ENCODE peak calls at places on chromosomes 5 and 9, in eight cellular contexts. One of them, this sample, is unnamed.

GRCh38 chr5:10374623-10375022 is 21.1 kb downstream of the MARCHF6 start:
- DNase-seq in CD8-positive, alpha-beta memory T cell: no peak
- DNase-seq in iPS DF 6.9: no peak
- DNase-seq in activated CD8-positive, alpha-beta memory T cell treated with anti-CD3 and anti-CD28 coated beads, Interleukin-2, amount 50 U/mL, for 48 hours: no peak
- DNase-seq in stimulated activated CD4-positive, alpha-beta T cell treated with anti-CD3 and anti-CD28 coated beads, Interleukin-15, amount 100 ng/mL, for 1 hour: no peak
- DNase-seq in epithelial cell of esophagus: no peak
- DNase-seq in esophagus squamous epithelium: no peak
- DNase-seq in foreskin fibroblast: no peak
- DNase-seq in this sample: no peak

GRCh38 chr5:156240414-156240813 is 86.5 kb upstream of the SGCD start:
- DNase-seq in activated CD8-positive, alpha-beta memory T cell treated with anti-CD3 and anti-CD28 coated beads, Interleukin-2, amount 50 U/mL, for 48 hours: no peak
- DNase-seq in stimulated activated CD4-positive, alpha-beta T cell treated with anti-CD3 and anti-CD28 coated beads, Interleukin-15, amount 100 ng/mL, for 1 hour: no peak
- DNase-seq in epithelial cell of esophagus: no peak
- DNase-seq in foreskin fibroblast: no peak
- DNase-seq in CD8-positive, alpha-beta memory T cell: no peak
- DNase-seq in esophagus squamous epithelium: no peak
- DNase-seq in iPS DF 6.9: no peak
- DNase-seq in this sample: no peak

GRCh38 chr9:4921449-4921848 is 63.6 kb upstream of the JAK2 start:
- DNase-seq in epithelial cell of esophagus: peak
- DNase-seq in foreskin fibroblast: no peak
- DNase-seq in stimulated activated CD4-positive, alpha-beta T cell treated with anti-CD3 and anti-CD28 coated beads, Interleukin-15, amount 100 ng/mL, for 1 hour: no peak
- DNase-seq in esophagus squamous epithelium: no peak
- DNase-seq in CD8-positive, alpha-beta memory T cell: no peak
- DNase-seq in iPS DF 6.9: no peak
- DNase-seq in activated CD8-positive, alpha-beta memory T cell treated with anti-CD3 and anti-CD28 coated beads, Interleukin-2, amount 50 U/mL, for 48 hours: no peak
- DNase-seq in this sample: no peak

GRCh38 chr5:158746979-158747378 is 352.7 kb downstream of the EBF1 start:
- DNase-seq in iPS DF 6.9: no peak
- DNase-seq in esophagus squamous epithelium: no peak
- DNase-seq in epithelial cell of esophagus: no peak
- DNase-seq in stimulated activated CD4-positive, alpha-beta T cell treated with anti-CD3 and anti-CD28 coated beads, Interleukin-15, amount 100 ng/mL, for 1 hour: no peak
- DNase-seq in foreskin fibroblast: peak
- DNase-seq in activated CD8-positive, alpha-beta memory T cell treated with anti-CD3 and anti-CD28 coated beads, Interleukin-2, amount 50 U/mL, for 48 hours: no peak
- DNase-seq in CD8-positive, alpha-beta memory T cell: no peak
- DNase-seq in this sample: no peak

GRCh38 chr5:30802961-30803705 is 390.4 kb upstream of the CDH6 start:
- DNase-seq in esophagus squamous epithelium: no peak
- DNase-seq in foreskin fibroblast: no peak
- DNase-seq in CD8-positive, alpha-beta memory T cell: no peak
- DNase-seq in epithelial cell of esophagus: no peak
- DNase-seq in stimulated activated CD4-positive, alpha-beta T cell treated with anti-CD3 and anti-CD28 coated beads, Interleukin-15, amount 100 ng/mL, for 1 hour: no peak
- DNase-seq in activated CD8-positive, alpha-beta memory T cell treated with anti-CD3 and anti-CD28 coated beads, Interleukin-2, amount 50 U/mL, for 48 hours: no peak
- DNase-seq in iPS DF 6.9: no peak
- DNase-seq in this sample: no peak

GRCh38 chr5:139461698-139462097 is 845 bp downstream of the ECSCR start:
- DNase-seq in epithelial cell of esophagus: peak
- DNase-seq in activated CD8-positive, alpha-beta memory T cell treated with anti-CD3 and anti-CD28 coated beads, Interleukin-2, amount 50 U/mL, for 48 hours: no peak
- DNase-seq in stimulated activated CD4-positive, alpha-beta T cell treated with anti-CD3 and anti-CD28 coated beads, Interleukin-15, amount 100 ng/mL, for 1 hour: no peak
- DNase-seq in foreskin fibroblast: peak
- DNase-seq in CD8-positive, alpha-beta memory T cell: no peak
- DNase-seq in esophagus squamous epithelium: no peak
- DNase-seq in iPS DF 6.9: no peak
- DNase-seq in this sample: no peak

GRCh38 chr5:76041863-76042262 is 41.3 kb upstream of the SV2C start:
- DNase-seq in epithelial cell of esophagus: peak
- DNase-seq in foreskin fibroblast: no peak
- DNase-seq in CD8-positive, alpha-beta memory T cell: no peak
- DNase-seq in activated CD8-positive, alpha-beta memory T cell treated with anti-CD3 and anti-CD28 coated beads, Interleukin-2, amount 50 U/mL, for 48 hours: no peak
- DNase-seq in esophagus squamous epithelium: no peak
- DNase-seq in iPS DF 6.9: peak
- DNase-seq in stimulated activated CD4-positive, alpha-beta T cell treated with anti-CD3 and anti-CD28 coated beads, Interleukin-15, amount 100 ng/mL, for 1 hour: no peak
- DNase-seq in this sample: no peak

GRCh38 chr5:1908931-1909330 is 26.2 kb upstream of the IRX4 start:
- DNase-seq in foreskin fibroblast: no peak
- DNase-seq in stimulated activated CD4-positive, alpha-beta T cell treated with anti-CD3 and anti-CD28 coated beads, Interleukin-15, amount 100 ng/mL, for 1 hour: no peak
- DNase-seq in epithelial cell of esophagus: no peak
- DNase-seq in CD8-positive, alpha-beta memory T cell: no peak
- DNase-seq in esophagus squamous epithelium: no peak
- DNase-seq in iPS DF 6.9: no peak
- DNase-seq in activated CD8-positive, alpha-beta memory T cell treated with anti-CD3 and anti-CD28 coated beads, Interleukin-2, amount 50 U/mL, for 48 hours: no peak
- DNase-seq in this sample: no peak

GRCh38 chr9:95157491-95158151 is 159.9 kb downstream of the FANCC start:
- DNase-seq in esophagus squamous epithelium: no peak
- DNase-seq in CD8-positive, alpha-beta memory T cell: no peak
- DNase-seq in activated CD8-positive, alpha-beta memory T cell treated with anti-CD3 and anti-CD28 coated beads, Interleukin-2, amount 50 U/mL, for 48 hours: no peak
- DNase-seq in epithelial cell of esophagus: peak
- DNase-seq in foreskin fibroblast: peak
- DNase-seq in stimulated activated CD4-positive, alpha-beta T cell treated with anti-CD3 and anti-CD28 coated beads, Interleukin-15, amount 100 ng/mL, for 1 hour: no peak
- DNase-seq in iPS DF 6.9: no peak
- DNase-seq in this sample: no peak

GRCh38 chr9:132757031-132757430 is 86.8 kb downstream of the GTF3C4 start:
- DNase-seq in stimulated activated CD4-positive, alpha-beta T cell treated with anti-CD3 and anti-CD28 coated beads, Interleukin-15, amount 100 ng/mL, for 1 hour: no peak
- DNase-seq in CD8-positive, alpha-beta memory T cell: no peak
- DNase-seq in foreskin fibroblast: no peak
- DNase-seq in iPS DF 6.9: no peak
- DNase-seq in activated CD8-positive, alpha-beta memory T cell treated with anti-CD3 and anti-CD28 coated beads, Interleukin-2, amount 50 U/mL, for 48 hours: peak
- DNase-seq in esophagus squamous epithelium: no peak
- DNase-seq in epithelial cell of esophagus: no peak
- DNase-seq in this sample: no peak

GRCh38 chr5:10836991-10837390 is 76.0 kb upstream of the DAP start:
- DNase-seq in iPS DF 6.9: no peak
- DNase-seq in esophagus squamous epithelium: no peak
- DNase-seq in stimulated activated CD4-positive, alpha-beta T cell treated with anti-CD3 and anti-CD28 coated beads, Interleukin-15, amount 100 ng/mL, for 1 hour: no peak
- DNase-seq in activated CD8-positive, alpha-beta memory T cell treated with anti-CD3 and anti-CD28 coated beads, Interleukin-2, amount 50 U/mL, for 48 hours: no peak
- DNase-seq in CD8-positive, alpha-beta memory T cell: no peak
- DNase-seq in foreskin fibroblast: peak
- DNase-seq in epithelial cell of esophagus: no peak
- DNase-seq in this sample: no peak

GRCh38 chr5:106127341-106127781 is 1543.4 kb downstream of the EFNA5 start:
- DNase-seq in esophagus squamous epithelium: no peak
- DNase-seq in epithelial cell of esophagus: peak
- DNase-seq in stimulated activated CD4-positive, alpha-beta T cell treated with anti-CD3 and anti-CD28 coated beads, Interleukin-15, amount 100 ng/mL, for 1 hour: no peak
- DNase-seq in activated CD8-positive, alpha-beta memory T cell treated with anti-CD3 and anti-CD28 coated beads, Interleukin-2, amount 50 U/mL, for 48 hours: no peak
- DNase-seq in CD8-positive, alpha-beta memory T cell: no peak
- DNase-seq in iPS DF 6.9: no peak
- DNase-seq in foreskin fibroblast: no peak
- DNase-seq in this sample: no peak

GRCh38 chr5:150139334-150139733 is 16.3 kb downstream of the PDGFRB start:
- DNase-seq in esophagus squamous epithelium: no peak
- DNase-seq in CD8-positive, alpha-beta memory T cell: no peak
- DNase-seq in activated CD8-positive, alpha-beta memory T cell treated with anti-CD3 and anti-CD28 coated beads, Interleukin-2, amount 50 U/mL, for 48 hours: no peak
- DNase-seq in stimulated activated CD4-positive, alpha-beta T cell treated with anti-CD3 and anti-CD28 coated beads, Interleukin-15, amount 100 ng/mL, for 1 hour: no peak
- DNase-seq in foreskin fibroblast: peak
- DNase-seq in iPS DF 6.9: no peak
- DNase-seq in epithelial cell of esophagus: no peak
- DNase-seq in this sample: no peak

GRCh38 chr5:3218096-3218495 is 377.5 kb upstream of the IRX1 start:
- DNase-seq in iPS DF 6.9: no peak
- DNase-seq in epithelial cell of esophagus: no peak
- DNase-seq in stimulated activated CD4-positive, alpha-beta T cell treated with anti-CD3 and anti-CD28 coated beads, Interleukin-15, amount 100 ng/mL, for 1 hour: no peak
- DNase-seq in activated CD8-positive, alpha-beta memory T cell treated with anti-CD3 and anti-CD28 coated beads, Interleukin-2, amount 50 U/mL, for 48 hours: no peak
- DNase-seq in esophagus squamous epithelium: no peak
- DNase-seq in foreskin fibroblast: no peak
- DNase-seq in CD8-positive, alpha-beta memory T cell: no peak
- DNase-seq in this sample: no peak

GRCh38 chr5:68420476-68421344 is 205.2 kb downstream of the PIK3R1 start:
- DNase-seq in activated CD8-positive, alpha-beta memory T cell treated with anti-CD3 and anti-CD28 coated beads, Interleukin-2, amount 50 U/mL, for 48 hours: no peak
- DNase-seq in epithelial cell of esophagus: no peak
- DNase-seq in CD8-positive, alpha-beta memory T cell: no peak
- DNase-seq in esophagus squamous epithelium: no peak
- DNase-seq in stimulated activated CD4-positive, alpha-beta T cell treated with anti-CD3 and anti-CD28 coated beads, Interleukin-15, amount 100 ng/mL, for 1 hour: no peak
- DNase-seq in iPS DF 6.9: no peak
- DNase-seq in foreskin fibroblast: no peak
- DNase-seq in this sample: no peak

GRCh38 chr9:137441289-137441934 is at the start of gene ENTPD8:
- DNase-seq in CD8-positive, alpha-beta memory T cell: no peak
- DNase-seq in iPS DF 6.9: peak
- DNase-seq in stimulated activated CD4-positive, alpha-beta T cell treated with anti-CD3 and anti-CD28 coated beads, Interleukin-15, amount 100 ng/mL, for 1 hour: no peak
- DNase-seq in epithelial cell of esophagus: peak
- DNase-seq in esophagus squamous epithelium: no peak
- DNase-seq in foreskin fibroblast: no peak
- DNase-seq in activated CD8-positive, alpha-beta memory T cell treated with anti-CD3 and anti-CD28 coated beads, Interleukin-2, amount 50 U/mL, for 48 hours: no peak
- DNase-seq in this sample: no peak

GRCh38 chr5:13930721-13931246 is 13.7 kb downstream of the DNAH5 start:
- DNase-seq in stimulated activated CD4-positive, alpha-beta T cell treated with anti-CD3 and anti-CD28 coated beads, Interleukin-15, amount 100 ng/mL, for 1 hour: no peak
- DNase-seq in foreskin fibroblast: no peak
- DNase-seq in CD8-positive, alpha-beta memory T cell: no peak
- DNase-seq in activated CD8-positive, alpha-beta memory T cell treated with anti-CD3 and anti-CD28 coated beads, Interleukin-2, amount 50 U/mL, for 48 hours: no peak
- DNase-seq in iPS DF 6.9: no peak
- DNase-seq in epithelial cell of esophagus: no peak
- DNase-seq in esophagus squamous epithelium: no peak
- DNase-seq in this sample: no peak

GRCh38 chr5:168723037-168723436 is 143.9 kb upstream of the PANK3 start:
- DNase-seq in foreskin fibroblast: no peak
- DNase-seq in stimulated activated CD4-positive, alpha-beta T cell treated with anti-CD3 and anti-CD28 coated beads, Interleukin-15, amount 100 ng/mL, for 1 hour: no peak
- DNase-seq in epithelial cell of esophagus: no peak
- DNase-seq in iPS DF 6.9: no peak
- DNase-seq in esophagus squamous epithelium: no peak
- DNase-seq in CD8-positive, alpha-beta memory T cell: no peak
- DNase-seq in activated CD8-positive, alpha-beta memory T cell treated with anti-CD3 and anti-CD28 coated beads, Interleukin-2, amount 50 U/mL, for 48 hours: no peak
- DNase-seq in this sample: no peak

GRCh38 chr5:59648949-59649921 is 244.3 kb downstream of the PDE4D start:
- DNase-seq in foreskin fibroblast: no peak
- DNase-seq in stimulated activated CD4-positive, alpha-beta T cell treated with anti-CD3 and anti-CD28 coated beads, Interleukin-15, amount 100 ng/mL, for 1 hour: no peak
- DNase-seq in CD8-positive, alpha-beta memory T cell: no peak
- DNase-seq in iPS DF 6.9: no peak
- DNase-seq in esophagus squamous epithelium: no peak
- DNase-seq in epithelial cell of esophagus: no peak
- DNase-seq in activated CD8-positive, alpha-beta memory T cell treated with anti-CD3 and anti-CD28 coated beads, Interleukin-2, amount 50 U/mL, for 48 hours: no peak
- DNase-seq in this sample: no peak

GRCh38 chr5:10277773-10278630 is 27.9 kb downstream of the CCT5 start:
- DNase-seq in epithelial cell of esophagus: no peak
- DNase-seq in activated CD8-positive, alpha-beta memory T cell treated with anti-CD3 and anti-CD28 coated beads, Interleukin-2, amount 50 U/mL, for 48 hours: peak
- DNase-seq in CD8-positive, alpha-beta memory T cell: no peak
- DNase-seq in stimulated activated CD4-positive, alpha-beta T cell treated with anti-CD3 and anti-CD28 coated beads, Interleukin-15, amount 100 ng/mL, for 1 hour: no peak
- DNase-seq in foreskin fibroblast: no peak
- DNase-seq in iPS DF 6.9: no peak
- DNase-seq in esophagus squamous epithelium: no peak
- DNase-seq in this sample: no peak

GRCh38 chr5:94367900-94368299 is 250.5 kb downstream of the KIAA0825 start:
- DNase-seq in esophagus squamous epithelium: no peak
- DNase-seq in activated CD8-positive, alpha-beta memory T cell treated with anti-CD3 and anti-CD28 coated beads, Interleukin-2, amount 50 U/mL, for 48 hours: no peak
- DNase-seq in CD8-positive, alpha-beta memory T cell: no peak
- DNase-seq in epithelial cell of esophagus: peak
- DNase-seq in foreskin fibroblast: peak
- DNase-seq in iPS DF 6.9: no peak
- DNase-seq in stimulated activated CD4-positive, alpha-beta T cell treated with anti-CD3 and anti-CD28 coated beads, Interleukin-15, amount 100 ng/mL, for 1 hour: no peak
- DNase-seq in this sample: no peak

GRCh38 chr9:126637002-126637849 is 23.5 kb downstream of the LMX1B start:
- DNase-seq in CD8-positive, alpha-beta memory T cell: no peak
- DNase-seq in stimulated activated CD4-positive, alpha-beta T cell treated with anti-CD3 and anti-CD28 coated beads, Interleukin-15, amount 100 ng/mL, for 1 hour: no peak
- DNase-seq in foreskin fibroblast: no peak
- DNase-seq in epithelial cell of esophagus: peak
- DNase-seq in activated CD8-positive, alpha-beta memory T cell treated with anti-CD3 and anti-CD28 coated beads, Interleukin-2, amount 50 U/mL, for 48 hours: no peak
- DNase-seq in iPS DF 6.9: no peak
- DNase-seq in esophagus squamous epithelium: no peak
- DNase-seq in this sample: no peak

GRCh38 chr9:123119566-123119965 is 86.1 kb downstream of the GPR21 start:
- DNase-seq in iPS DF 6.9: no peak
- DNase-seq in activated CD8-positive, alpha-beta memory T cell treated with anti-CD3 and anti-CD28 coated beads, Interleukin-2, amount 50 U/mL, for 48 hours: no peak
- DNase-seq in foreskin fibroblast: no peak
- DNase-seq in epithelial cell of esophagus: no peak
- DNase-seq in esophagus squamous epithelium: no peak
- DNase-seq in CD8-positive, alpha-beta memory T cell: no peak
- DNase-seq in stimulated activated CD4-positive, alpha-beta T cell treated with anti-CD3 and anti-CD28 coated beads, Interleukin-15, amount 100 ng/mL, for 1 hour: no peak
- DNase-seq in this sample: no peak

GRCh38 chr5:76081811-76082783 is 1.1 kb upstream of the SV2C start:
- DNase-seq in foreskin fibroblast: peak
- DNase-seq in activated CD8-positive, alpha-beta memory T cell treated with anti-CD3 and anti-CD28 coated beads, Interleukin-2, amount 50 U/mL, for 48 hours: peak
- DNase-seq in epithelial cell of esophagus: no peak
- DNase-seq in stimulated activated CD4-positive, alpha-beta T cell treated with anti-CD3 and anti-CD28 coated beads, Interleukin-15, amount 100 ng/mL, for 1 hour: no peak
- DNase-seq in iPS DF 6.9: no peak
- DNase-seq in esophagus squamous epithelium: no peak
- DNase-seq in CD8-positive, alpha-beta memory T cell: no peak
- DNase-seq in this sample: no peak

GRCh38 chr9:125258832-125259534 is 2.6 kb upstream of the GAPVD1 start:
- DNase-seq in activated CD8-positive, alpha-beta memory T cell treated with anti-CD3 and anti-CD28 coated beads, Interleukin-2, amount 50 U/mL, for 48 hours: no peak
- DNase-seq in epithelial cell of esophagus: no peak
- DNase-seq in esophagus squamous epithelium: no peak
- DNase-seq in foreskin fibroblast: no peak
- DNase-seq in iPS DF 6.9: no peak
- DNase-seq in stimulated activated CD4-positive, alpha-beta T cell treated with anti-CD3 and anti-CD28 coated beads, Interleukin-15, amount 100 ng/mL, for 1 hour: no peak
- DNase-seq in CD8-positive, alpha-beta memory T cell: no peak
- DNase-seq in this sample: no peak

GRCh38 chr5:92945630-92946097 is 635.4 kb downstream of the NR2F1-AS1 start:
- DNase-seq in epithelial cell of esophagus: no peak
- DNase-seq in activated CD8-positive, alpha-beta memory T cell treated with anti-CD3 and anti-CD28 coated beads, Interleukin-2, amount 50 U/mL, for 48 hours: no peak
- DNase-seq in foreskin fibroblast: peak
- DNase-seq in CD8-positive, alpha-beta memory T cell: no peak
- DNase-seq in iPS DF 6.9: no peak
- DNase-seq in esophagus squamous epithelium: no peak
- DNase-seq in stimulated activated CD4-positive, alpha-beta T cell treated with anti-CD3 and anti-CD28 coated beads, Interleukin-15, amount 100 ng/mL, for 1 hour: no peak
- DNase-seq in this sample: no peak

GRCh38 chr5:125700380-125700856 is 722.8 kb upstream of the GRAMD2B start:
- DNase-seq in iPS DF 6.9: no peak
- DNase-seq in epithelial cell of esophagus: peak
- DNase-seq in CD8-positive, alpha-beta memory T cell: no peak
- DNase-seq in foreskin fibroblast: peak
- DNase-seq in activated CD8-positive, alpha-beta memory T cell treated with anti-CD3 and anti-CD28 coated beads, Interleukin-2, amount 50 U/mL, for 48 hours: no peak
- DNase-seq in stimulated activated CD4-positive, alpha-beta T cell treated with anti-CD3 and anti-CD28 coated beads, Interleukin-15, amount 100 ng/mL, for 1 hour: no peak
- DNase-seq in esophagus squamous epithelium: no peak
- DNase-seq in this sample: no peak